ENCODE peak calls at places on chromosomes 5 and 9, in seven cellular contexts. R, O, D, A, U, B and G are unnamed samples.
A peak's percentile ranks its signal among the peaks of the same experiment; 100 is the strongest.

GRCh38 chr5:175590471-175590881 is 67.4 kb upstream of the HRH2 start:
- DNase-seq in R (no peak), O (no peak), D (no peak), A (no peak), U (peak; percentile 15), B (peak; percentile 84), G (no peak)

GRCh38 chr9:88782931-88783451 is 208.3 kb upstream of the S1PR3 start:
- DNase-seq in R (no peak), O (no peak), D (no peak), A (no peak), U (peak; percentile 56), B (peak; percentile 65), G (no peak)

GRCh38 chr5:69271376-69271775 is 36.7 kb downstream of the CDK7 start:
- DNase-seq in R (no peak), O (no peak), D (no peak), A (no peak), U (peak; percentile 53), B (peak; percentile 78), G (no peak)

GRCh38 chr5:159441441-159441840 is 111.2 kb upstream of the IL12B start:
- DNase-seq in R (no peak), O (no peak), D (peak; percentile 22), A (no peak), U (no peak), B (peak; percentile 22), G (no peak)

GRCh38 chr5:87139795-87140194 is 127.9 kb upstream of the RASA1 start:
- DNase-seq in R (no peak), O (no peak), D (no peak), A (no peak), U (no peak), B (no peak), G (no peak)

GRCh38 chr5:107670927-107671741 is at the start of gene EFNA5:
- DNase-seq in R (peak; percentile 29), O (peak; percentile 37), D (peak; percentile 31), A (no peak), U (peak; percentile 33), B (peak; percentile 40), G (peak; percentile 49)

GRCh38 chr5:169826618-169827017 is 153.7 kb downstream of the INSYN2B start:
- DNase-seq in R (no peak), O (no peak), D (no peak), A (no peak), U (no peak), B (peak; percentile 18), G (no peak)

GRCh38 chr9:38434833-38435232 is 10.6 kb upstream of the IGFBPL1 start:
- DNase-seq in R (no peak), O (no peak), D (no peak), A (no peak), U (peak; percentile 25), B (no peak), G (no peak)

GRCh38 chr9:96483197-96483596 is 33.2 kb downstream of the HABP4 start:
- DNase-seq in R (no peak), O (no peak), D (no peak), A (no peak), U (no peak), B (no peak), G (no peak)

GRCh38 chr9:92717201-92718085 is 47.2 kb downstream of the BICD2 start:
- DNase-seq in R (peak; percentile 57), O (no peak), D (no peak), A (no peak), U (no peak), B (no peak), G (no peak)

GRCh38 chr9:4833781-4834560 is 41.2 kb downstream of the RCL1 start:
- DNase-seq in R (no peak), O (no peak), D (no peak), A (peak; percentile 1), U (peak; percentile 20), B (peak; percentile 80), G (no peak)

GRCh38 chr9:20603524-20604268 is 18.6 kb downstream of the MLLT3 start:
- DNase-seq in R (no peak), O (no peak), D (no peak), A (no peak), U (no peak), B (no peak), G (no peak)

GRCh38 chr5:126339215-126339805 is 83.9 kb upstream of the GRAMD2B start:
- DNase-seq in R (peak; percentile 47), O (peak; percentile 75), D (no peak), A (peak; percentile 64), U (peak; percentile 78), B (peak; percentile 77), G (peak; percentile 44)

GRCh38 chr9:87249029-87249428 is 248.6 kb upstream of the DAPK1 start:
- DNase-seq in R (no peak), O (no peak), D (no peak), A (no peak), U (no peak), B (no peak), G (no peak)

GRCh38 chr5:81579525-81579924 is 171.4 kb downstream of the SSBP2 start:
- DNase-seq in R (no peak), O (no peak), D (no peak), A (no peak), U (peak; percentile 61), B (peak; percentile 15), G (no peak)

GRCh38 chr9:109632817-109633216 is 134.7 kb upstream of the PTPN3 start:
- DNase-seq in R (no peak), O (no peak), D (no peak), A (no peak), U (no peak), B (no peak), G (no peak)